ENCODE peak calls at places on chromosomes 5 and 9, in six cellular contexts. One of them, this sample, is unnamed.

GRCh38 chr9:125659201-125659840 is 47.7 kb downstream of the MAPKAP1 start:
- DNase-seq in neural progenitor cell: no peak
- DNase-seq in B cell: no peak
- DNase-seq in right lobe of liver: no peak
- DNase-seq in CD4-positive, alpha-beta T cell: no peak
- DNase-seq in cardiac muscle cell: no peak
- DNase-seq in this sample: peak; percentile 54

GRCh38 chr9:79610019-79610760 is 38.4 kb downstream of the TLE4 start:
- DNase-seq in neural progenitor cell: peak; percentile 58
- DNase-seq in B cell: no peak
- DNase-seq in right lobe of liver: no peak
- DNase-seq in CD4-positive, alpha-beta T cell: no peak
- DNase-seq in cardiac muscle cell: no peak
- DNase-seq in this sample: peak; percentile 84

GRCh38 chr9:113309204-113309813 is 6.1 kb upstream of the RNF183 start:
- DNase-seq in neural progenitor cell: peak; percentile 47
- DNase-seq in B cell: no peak
- DNase-seq in right lobe of liver: no peak
- DNase-seq in CD4-positive, alpha-beta T cell: peak; percentile 9
- DNase-seq in cardiac muscle cell: peak; percentile 43
- DNase-seq in this sample: peak; percentile 9

GRCh38 chr9:99858087-99858486 is 36.4 kb downstream of the NR4A3 start:
- DNase-seq in neural progenitor cell: no peak
- DNase-seq in B cell: no peak
- DNase-seq in right lobe of liver: no peak
- DNase-seq in CD4-positive, alpha-beta T cell: no peak
- DNase-seq in cardiac muscle cell: no peak
- DNase-seq in this sample: no peak

GRCh38 chr5:140311011-140311467 is 8.1 kb upstream of the PFDN1 start:
- DNase-seq in neural progenitor cell: no peak
- DNase-seq in B cell: no peak
- DNase-seq in right lobe of liver: no peak
- DNase-seq in CD4-positive, alpha-beta T cell: no peak
- DNase-seq in cardiac muscle cell: no peak
- DNase-seq in this sample: peak; percentile 96

GRCh38 chr5:135248801-135249231 is 150.2 kb downstream of the MACROH2A1 start:
- DNase-seq in neural progenitor cell: no peak
- DNase-seq in B cell: peak; percentile 34
- DNase-seq in right lobe of liver: peak; percentile 33
- DNase-seq in CD4-positive, alpha-beta T cell: no peak
- DNase-seq in cardiac muscle cell: no peak
- DNase-seq in this sample: no peak

GRCh38 chr9:93391898-93392297 is 59.6 kb upstream of the FAM120A start:
- DNase-seq in neural progenitor cell: no peak
- DNase-seq in B cell: no peak
- DNase-seq in right lobe of liver: no peak
- DNase-seq in CD4-positive, alpha-beta T cell: no peak
- DNase-seq in cardiac muscle cell: no peak
- DNase-seq in this sample: no peak

GRCh38 chr5:179805529-179806249 is 977 bp downstream of the MGAT4B start:
- DNase-seq in neural progenitor cell: peak; percentile 61
- DNase-seq in B cell: no peak
- DNase-seq in right lobe of liver: peak; percentile 60
- DNase-seq in CD4-positive, alpha-beta T cell: no peak
- DNase-seq in cardiac muscle cell: peak; percentile 61
- DNase-seq in this sample: no peak

GRCh38 chr9:135085830-135086546 is 1.5 kb upstream of the OLFM1 start:
- DNase-seq in neural progenitor cell: peak; percentile 92
- DNase-seq in B cell: no peak
- DNase-seq in right lobe of liver: peak; percentile 79
- DNase-seq in CD4-positive, alpha-beta T cell: no peak
- DNase-seq in cardiac muscle cell: peak; percentile 81
- DNase-seq in this sample: peak; percentile 11

GRCh38 chr5:73336366-73336765 is 112.2 kb downstream of the FOXD1 start:
- DNase-seq in neural progenitor cell: no peak
- DNase-seq in B cell: no peak
- DNase-seq in right lobe of liver: no peak
- DNase-seq in CD4-positive, alpha-beta T cell: no peak
- DNase-seq in cardiac muscle cell: no peak
- DNase-seq in this sample: peak; percentile 72

GRCh38 chr5:83645936-83646335 is 74.7 kb downstream of the HAPLN1 start:
- DNase-seq in neural progenitor cell: no peak
- DNase-seq in B cell: no peak
- DNase-seq in right lobe of liver: no peak
- DNase-seq in CD4-positive, alpha-beta T cell: no peak
- DNase-seq in cardiac muscle cell: no peak
- DNase-seq in this sample: no peak

GRCh38 chr5:176740131-176740701 is 70.1 kb upstream of the UNC5A start:
- DNase-seq in neural progenitor cell: no peak
- DNase-seq in B cell: no peak
- DNase-seq in right lobe of liver: peak; percentile 40
- DNase-seq in CD4-positive, alpha-beta T cell: no peak
- DNase-seq in cardiac muscle cell: no peak
- DNase-seq in this sample: no peak

GRCh38 chr5:7991125-7991821 is 122.3 kb downstream of the MTRR start:
- DNase-seq in neural progenitor cell: peak; percentile 11
- DNase-seq in B cell: no peak
- DNase-seq in right lobe of liver: no peak
- DNase-seq in CD4-positive, alpha-beta T cell: no peak
- DNase-seq in cardiac muscle cell: no peak
- DNase-seq in this sample: no peak

GRCh38 chr9:104091708-104092107 is 2.4 kb upstream of the SMC2 start:
- DNase-seq in neural progenitor cell: peak; percentile 1
- DNase-seq in B cell: no peak
- DNase-seq in right lobe of liver: no peak
- DNase-seq in CD4-positive, alpha-beta T cell: no peak
- DNase-seq in cardiac muscle cell: peak; percentile 47
- DNase-seq in this sample: peak; percentile 16

GRCh38 chr5:149982505-149982904 is 17.9 kb downstream of the TIGD6 start:
- DNase-seq in neural progenitor cell: no peak
- DNase-seq in B cell: no peak
- DNase-seq in right lobe of liver: no peak
- DNase-seq in CD4-positive, alpha-beta T cell: no peak
- DNase-seq in cardiac muscle cell: no peak
- DNase-seq in this sample: no peak

GRCh38 chr9:121509175-121509574 is 9.5 kb upstream of the GGTA1 start:
- DNase-seq in neural progenitor cell: no peak
- DNase-seq in B cell: no peak
- DNase-seq in right lobe of liver: no peak
- DNase-seq in CD4-positive, alpha-beta T cell: no peak
- DNase-seq in cardiac muscle cell: no peak
- DNase-seq in this sample: no peak

GRCh38 chr9:113623851-113624485 is 160.4 kb downstream of the RGS3 start:
- DNase-seq in neural progenitor cell: no peak
- DNase-seq in B cell: peak; percentile 10
- DNase-seq in right lobe of liver: peak; percentile 47
- DNase-seq in CD4-positive, alpha-beta T cell: no peak
- DNase-seq in cardiac muscle cell: no peak
- DNase-seq in this sample: no peak

GRCh38 chr9:12538842-12539584 is 154.2 kb upstream of the TYRP1 start:
- DNase-seq in neural progenitor cell: no peak
- DNase-seq in B cell: no peak
- DNase-seq in right lobe of liver: no peak
- DNase-seq in CD4-positive, alpha-beta T cell: no peak
- DNase-seq in cardiac muscle cell: no peak
- DNase-seq in this sample: no peak

GRCh38 chr5:163459465-163459887 is 426 bp downstream of the NUDCD2 start:
- DNase-seq in neural progenitor cell: no peak
- DNase-seq in B cell: no peak
- DNase-seq in right lobe of liver: no peak
- DNase-seq in CD4-positive, alpha-beta T cell: no peak
- DNase-seq in cardiac muscle cell: no peak
- DNase-seq in this sample: peak; percentile 13

GRCh38 chr5:10759111-10759510 is 1.9 kb downstream of the DAP start:
- DNase-seq in neural progenitor cell: no peak
- DNase-seq in B cell: no peak
- DNase-seq in right lobe of liver: no peak
- DNase-seq in CD4-positive, alpha-beta T cell: no peak
- DNase-seq in cardiac muscle cell: no peak
- DNase-seq in this sample: no peak

GRCh38 chr5:82106207-82106606 is 134.4 kb downstream of the ATG10 start:
- DNase-seq in neural progenitor cell: no peak
- DNase-seq in B cell: no peak
- DNase-seq in right lobe of liver: no peak
- DNase-seq in CD4-positive, alpha-beta T cell: no peak
- DNase-seq in cardiac muscle cell: peak; percentile 7
- DNase-seq in this sample: no peak

GRCh38 chr9:22147818-22148573 is 138.9 kb upstream of the CDKN2B start:
- DNase-seq in neural progenitor cell: no peak
- DNase-seq in B cell: no peak
- DNase-seq in right lobe of liver: no peak
- DNase-seq in CD4-positive, alpha-beta T cell: no peak
- DNase-seq in cardiac muscle cell: no peak
- DNase-seq in this sample: peak; percentile 100

GRCh38 chr5:173640166-173640804 is 23.8 kb upstream of the BOD1 start:
- DNase-seq in neural progenitor cell: no peak
- DNase-seq in B cell: no peak
- DNase-seq in right lobe of liver: peak; percentile 8
- DNase-seq in CD4-positive, alpha-beta T cell: no peak
- DNase-seq in cardiac muscle cell: no peak
- DNase-seq in this sample: no peak

DNA sequence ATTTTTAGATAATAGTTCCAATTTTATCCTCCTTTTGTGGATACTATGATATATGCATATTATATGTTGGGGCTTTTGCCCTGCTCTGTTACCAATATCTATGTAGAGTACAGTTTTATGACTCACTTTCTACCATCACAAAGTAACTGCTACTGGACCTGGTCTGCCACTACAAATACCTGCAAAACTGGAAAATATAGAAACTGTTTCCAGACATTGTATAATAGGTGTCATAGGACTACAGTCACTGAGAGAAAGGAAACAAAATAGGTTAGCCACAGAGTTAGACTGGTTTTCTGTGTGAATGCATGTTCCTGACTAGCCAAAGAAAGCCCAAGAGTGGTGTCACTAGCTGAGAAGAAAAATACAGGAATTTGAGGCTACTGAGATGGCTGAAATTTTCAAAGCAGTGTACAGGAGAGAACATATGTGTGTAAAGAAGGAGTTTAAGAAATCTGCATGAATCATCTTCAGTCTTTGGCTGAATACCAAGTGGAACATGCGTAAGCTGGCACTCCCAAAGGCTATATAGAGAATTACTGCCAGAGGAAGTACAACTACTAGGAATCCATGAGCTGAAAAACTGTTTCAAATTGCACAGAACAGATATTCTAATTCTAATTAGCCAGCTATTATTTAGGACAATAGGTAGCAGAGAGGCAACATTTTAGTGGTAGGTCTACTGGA is 29.0 kb upstream of the FAM174A start:
- DNase-seq in neural progenitor cell: no peak
- DNase-seq in B cell: no peak
- DNase-seq in right lobe of liver: no peak
- DNase-seq in CD4-positive, alpha-beta T cell: no peak
- DNase-seq in cardiac muscle cell: no peak
- DNase-seq in this sample: peak; percentile 82
- TF ChIP-seq CTCF in neural progenitor cell: no peak
- TF ChIP-seq CTCF in B cell: no peak
- TF ChIP-seq CTCF in right lobe of liver: no peak
- TF ChIP-seq CTCF in CD4-positive, alpha-beta T cell: no peak
- TF ChIP-seq CTCF in cardiac muscle cell: peak; percentile 9
- TF ChIP-seq CTCF in this sample: peak; percentile 10

DNA sequence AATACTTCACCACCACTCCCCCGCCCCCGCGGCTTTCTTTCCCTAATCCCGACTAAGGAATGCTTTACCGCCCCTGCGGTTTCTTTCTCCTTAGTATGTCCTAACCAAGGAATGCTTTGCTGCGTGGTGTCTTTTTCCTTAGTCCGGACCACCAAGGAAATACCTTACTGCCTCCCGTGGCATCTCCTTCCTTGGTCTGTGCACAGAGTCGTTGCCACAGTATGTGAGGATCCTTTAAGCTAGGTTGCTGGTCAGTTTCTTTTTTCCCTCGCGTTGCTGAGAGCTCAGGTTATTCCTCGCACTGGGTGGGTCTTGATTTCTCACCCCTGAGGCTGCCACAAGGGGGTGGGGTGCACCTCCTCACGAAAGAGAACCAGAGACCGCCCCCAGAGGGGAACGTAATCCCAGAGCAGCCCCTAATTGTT is 309.4 kb downstream of the NR3C1 start:
- DNase-seq in neural progenitor cell: peak; percentile 92
- DNase-seq in B cell: no peak
- DNase-seq in right lobe of liver: no peak
- DNase-seq in CD4-positive, alpha-beta T cell: no peak
- DNase-seq in cardiac muscle cell: peak; percentile 39
- DNase-seq in this sample: peak; percentile 63
- TF ChIP-seq CTCF in neural progenitor cell: peak; percentile 50
- TF ChIP-seq CTCF in B cell: peak; percentile 4
- TF ChIP-seq CTCF in right lobe of liver: no peak
- TF ChIP-seq CTCF in CD4-positive, alpha-beta T cell: no peak
- TF ChIP-seq CTCF in cardiac muscle cell: no peak
- TF ChIP-seq CTCF in this sample: no peak

DNA sequence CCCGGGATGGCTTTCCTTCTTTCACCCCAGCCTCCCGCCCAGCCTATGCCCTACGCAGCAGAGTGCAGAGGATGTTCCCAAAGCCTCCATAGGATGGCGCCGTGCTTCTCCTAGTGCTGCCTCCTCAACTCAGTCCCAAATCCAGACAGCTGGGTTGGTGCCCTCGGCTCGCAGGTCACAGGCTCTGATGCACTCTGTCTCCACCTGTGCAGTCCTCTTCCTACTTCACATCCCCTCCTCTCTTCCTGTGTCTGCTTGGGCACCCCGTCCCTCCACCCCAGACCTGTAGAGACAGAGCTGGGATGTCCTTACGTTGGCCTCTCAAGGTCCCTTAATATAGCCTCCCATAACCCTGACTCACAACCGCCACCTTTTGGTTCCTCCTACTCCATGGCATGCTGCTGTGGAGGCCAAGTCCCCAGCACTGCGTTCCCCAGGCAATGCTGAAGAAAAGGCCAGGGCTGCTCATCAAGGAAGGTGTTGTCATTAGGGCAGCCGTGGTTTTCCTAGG is 314.4 kb downstream of the GADD45G start:
- DNase-seq in neural progenitor cell: peak; percentile 72
- DNase-seq in B cell: no peak
- DNase-seq in right lobe of liver: peak; percentile 63
- DNase-seq in CD4-positive, alpha-beta T cell: peak; percentile 4
- DNase-seq in cardiac muscle cell: peak; percentile 77
- DNase-seq in this sample: no peak
- TF ChIP-seq CTCF in neural progenitor cell: peak; percentile 55
- TF ChIP-seq CTCF in B cell: peak; percentile 29
- TF ChIP-seq CTCF in right lobe of liver: peak; percentile 40
- TF ChIP-seq CTCF in CD4-positive, alpha-beta T cell: no peak
- TF ChIP-seq CTCF in cardiac muscle cell: peak; percentile 21
- TF ChIP-seq CTCF in this sample: no peak

DNA sequence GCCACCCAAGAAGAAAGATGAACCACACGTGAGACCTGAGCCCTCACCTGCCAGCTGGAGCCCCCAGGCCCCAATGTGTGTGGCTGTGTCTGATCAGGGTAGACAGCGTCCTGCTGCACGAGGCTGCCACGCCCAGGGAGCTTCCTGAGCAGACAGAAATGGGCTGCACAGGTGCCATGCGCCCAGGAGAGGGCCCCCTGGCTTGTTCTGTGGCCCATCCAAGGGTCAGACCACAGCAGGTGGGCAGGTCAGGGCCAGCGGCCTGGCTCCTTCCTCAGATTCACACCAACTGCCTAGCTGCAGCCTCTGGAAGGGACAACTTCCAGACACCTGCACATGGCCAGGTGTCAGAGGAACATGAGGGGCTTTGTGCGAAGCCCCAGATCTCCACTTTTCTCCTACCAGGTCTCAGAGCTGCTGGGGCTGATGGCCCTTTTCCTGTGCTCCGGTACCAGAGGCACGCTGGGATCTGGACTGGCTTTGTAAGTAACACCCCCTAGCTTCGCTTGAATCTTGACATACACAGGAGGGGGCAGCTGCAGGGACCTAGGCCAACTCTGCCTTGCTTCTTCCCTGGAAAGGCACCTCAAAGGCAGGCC is 10.8 kb downstream of the SARDH start:
- DNase-seq in neural progenitor cell: peak; percentile 4
- DNase-seq in B cell: peak; percentile 33
- DNase-seq in right lobe of liver: peak; percentile 40
- DNase-seq in CD4-positive, alpha-beta T cell: no peak
- DNase-seq in cardiac muscle cell: no peak
- DNase-seq in this sample: no peak
- TF ChIP-seq CTCF in neural progenitor cell: no peak
- TF ChIP-seq CTCF in B cell: no peak
- TF ChIP-seq CTCF in right lobe of liver: no peak
- TF ChIP-seq CTCF in CD4-positive, alpha-beta T cell: peak; percentile 43
- TF ChIP-seq CTCF in cardiac muscle cell: no peak
- TF ChIP-seq CTCF in this sample: no peak

This sample was measured in astrocyte.